ENCODE peak calls at places on chromosomes 5 and 9, in eight cellular contexts. One of them, this sample, is unnamed.

GRCh38 chr9:1298027-1298426 is 247.9 kb downstream of the DMRT2 start:
- DNase-seq in EL: no peak
- DNase-seq in stimulated activated CD4-positive, alpha-beta T cell treated with anti-CD3 and anti-CD28 coated beads, TNF-alpha, amount 100 ng/mL, for 24 hours: no peak
- DNase-seq in choroid plexus epithelial cell: no peak
- DNase-seq in GM12892: no peak
- DNase-seq in pons: no peak
- DNase-seq in nucleus accumbens: no peak
- DNase-seq in GM23248: no peak
- DNase-seq in this sample: no peak

GRCh38 chr5:109853362-109853761 is 163.6 kb downstream of the MAN2A1 start:
- DNase-seq in EL: no peak
- DNase-seq in stimulated activated CD4-positive, alpha-beta T cell treated with anti-CD3 and anti-CD28 coated beads, TNF-alpha, amount 100 ng/mL, for 24 hours: no peak
- DNase-seq in choroid plexus epithelial cell: peak
- DNase-seq in GM12892: no peak
- DNase-seq in pons: no peak
- DNase-seq in nucleus accumbens: no peak
- DNase-seq in GM23248: peak
- DNase-seq in this sample: no peak

GRCh38 chr9:109289931-109290330 is 30.9 kb downstream of the EPB41L4B start:
- DNase-seq in EL: no peak
- DNase-seq in stimulated activated CD4-positive, alpha-beta T cell treated with anti-CD3 and anti-CD28 coated beads, TNF-alpha, amount 100 ng/mL, for 24 hours: no peak
- DNase-seq in choroid plexus epithelial cell: no peak
- DNase-seq in GM12892: no peak
- DNase-seq in pons: no peak
- DNase-seq in nucleus accumbens: no peak
- DNase-seq in GM23248: no peak
- DNase-seq in this sample: no peak

GRCh38 chr5:43497311-43498104 is 13.8 kb upstream of the TMEM267 start:
- DNase-seq in EL: no peak
- DNase-seq in stimulated activated CD4-positive, alpha-beta T cell treated with anti-CD3 and anti-CD28 coated beads, TNF-alpha, amount 100 ng/mL, for 24 hours: no peak
- DNase-seq in choroid plexus epithelial cell: no peak
- DNase-seq in GM12892: no peak
- DNase-seq in pons: no peak
- DNase-seq in nucleus accumbens: no peak
- DNase-seq in GM23248: no peak
- DNase-seq in this sample: no peak

GRCh38 chr5:174311531-174312269 is 266.2 kb downstream of the NSG2 start:
- DNase-seq in EL: peak
- DNase-seq in stimulated activated CD4-positive, alpha-beta T cell treated with anti-CD3 and anti-CD28 coated beads, TNF-alpha, amount 100 ng/mL, for 24 hours: peak
- DNase-seq in choroid plexus epithelial cell: peak
- DNase-seq in GM12892: peak
- DNase-seq in pons: peak
- DNase-seq in nucleus accumbens: peak
- DNase-seq in GM23248: peak
- DNase-seq in this sample: peak

GRCh38 chr5:69042915-69043795 is 50.7 kb upstream of the SLC30A5 start:
- DNase-seq in EL: peak
- DNase-seq in stimulated activated CD4-positive, alpha-beta T cell treated with anti-CD3 and anti-CD28 coated beads, TNF-alpha, amount 100 ng/mL, for 24 hours: peak
- DNase-seq in choroid plexus epithelial cell: peak
- DNase-seq in GM12892: peak
- DNase-seq in pons: peak
- DNase-seq in nucleus accumbens: peak
- DNase-seq in GM23248: peak
- DNase-seq in this sample: no peak

GRCh38 chr9:105694848-105695581 is 674 bp downstream of the TMEM38B start:
- DNase-seq in EL: peak
- DNase-seq in stimulated activated CD4-positive, alpha-beta T cell treated with anti-CD3 and anti-CD28 coated beads, TNF-alpha, amount 100 ng/mL, for 24 hours: peak
- DNase-seq in choroid plexus epithelial cell: peak
- DNase-seq in GM12892: peak
- DNase-seq in pons: peak
- DNase-seq in nucleus accumbens: peak
- DNase-seq in GM23248: peak
- DNase-seq in this sample: peak

GRCh38 chr9:82531795-82532194 is 531.1 kb downstream of the RASEF start:
- DNase-seq in EL: no peak
- DNase-seq in stimulated activated CD4-positive, alpha-beta T cell treated with anti-CD3 and anti-CD28 coated beads, TNF-alpha, amount 100 ng/mL, for 24 hours: no peak
- DNase-seq in choroid plexus epithelial cell: peak
- DNase-seq in GM12892: no peak
- DNase-seq in pons: no peak
- DNase-seq in nucleus accumbens: no peak
- DNase-seq in GM23248: no peak
- DNase-seq in this sample: no peak

GRCh38 chr5:94749048-94749447 is 130.6 kb downstream of the SLF1 start:
- DNase-seq in EL: no peak
- DNase-seq in stimulated activated CD4-positive, alpha-beta T cell treated with anti-CD3 and anti-CD28 coated beads, TNF-alpha, amount 100 ng/mL, for 24 hours: no peak
- DNase-seq in choroid plexus epithelial cell: no peak
- DNase-seq in GM12892: no peak
- DNase-seq in pons: no peak
- DNase-seq in nucleus accumbens: no peak
- DNase-seq in GM23248: no peak
- DNase-seq in this sample: no peak

GRCh38 chr9:21656776-21657637 is 145.4 kb upstream of the MTAP start:
- DNase-seq in EL: peak
- DNase-seq in stimulated activated CD4-positive, alpha-beta T cell treated with anti-CD3 and anti-CD28 coated beads, TNF-alpha, amount 100 ng/mL, for 24 hours: no peak
- DNase-seq in choroid plexus epithelial cell: peak
- DNase-seq in GM12892: no peak
- DNase-seq in pons: no peak
- DNase-seq in nucleus accumbens: no peak
- DNase-seq in GM23248: peak
- DNase-seq in this sample: no peak

GRCh38 chr5:27266184-27266583 is 227.8 kb upstream of the CDH9 start:
- DNase-seq in EL: no peak
- DNase-seq in stimulated activated CD4-positive, alpha-beta T cell treated with anti-CD3 and anti-CD28 coated beads, TNF-alpha, amount 100 ng/mL, for 24 hours: no peak
- DNase-seq in choroid plexus epithelial cell: peak
- DNase-seq in GM12892: no peak
- DNase-seq in pons: no peak
- DNase-seq in nucleus accumbens: no peak
- DNase-seq in GM23248: no peak
- DNase-seq in this sample: no peak

GRCh38 chr5:5229405-5229804 is 89.3 kb downstream of the ADAMTS16 start:
- DNase-seq in EL: peak
- DNase-seq in stimulated activated CD4-positive, alpha-beta T cell treated with anti-CD3 and anti-CD28 coated beads, TNF-alpha, amount 100 ng/mL, for 24 hours: no peak
- DNase-seq in choroid plexus epithelial cell: peak
- DNase-seq in GM12892: no peak
- DNase-seq in pons: no peak
- DNase-seq in nucleus accumbens: no peak
- DNase-seq in GM23248: no peak
- DNase-seq in this sample: no peak

GRCh38 chr5:58294598-58295298 is 165.1 kb downstream of the PLK2 start:
- DNase-seq in EL: peak
- DNase-seq in stimulated activated CD4-positive, alpha-beta T cell treated with anti-CD3 and anti-CD28 coated beads, TNF-alpha, amount 100 ng/mL, for 24 hours: no peak
- DNase-seq in choroid plexus epithelial cell: no peak
- DNase-seq in GM12892: no peak
- DNase-seq in pons: no peak
- DNase-seq in nucleus accumbens: no peak
- DNase-seq in GM23248: peak
- DNase-seq in this sample: no peak

GRCh38 chr5:57117601-57118000 is 56.3 kb upstream of the GPBP1 start:
- DNase-seq in EL: peak
- DNase-seq in stimulated activated CD4-positive, alpha-beta T cell treated with anti-CD3 and anti-CD28 coated beads, TNF-alpha, amount 100 ng/mL, for 24 hours: peak
- DNase-seq in choroid plexus epithelial cell: no peak
- DNase-seq in GM12892: no peak
- DNase-seq in pons: no peak
- DNase-seq in nucleus accumbens: no peak
- DNase-seq in GM23248: no peak
- DNase-seq in this sample: no peak

GRCh38 chr9:97176206-97176605 is 131.3 kb upstream of the CCDC180 start:
- DNase-seq in EL: no peak
- DNase-seq in stimulated activated CD4-positive, alpha-beta T cell treated with anti-CD3 and anti-CD28 coated beads, TNF-alpha, amount 100 ng/mL, for 24 hours: no peak
- DNase-seq in choroid plexus epithelial cell: peak
- DNase-seq in GM12892: no peak
- DNase-seq in pons: peak
- DNase-seq in nucleus accumbens: no peak
- DNase-seq in GM23248: no peak
- DNase-seq in this sample: no peak

GRCh38 chr9:104993291-104993963 is 65.5 kb upstream of the ABCA1 start:
- DNase-seq in EL: peak
- DNase-seq in stimulated activated CD4-positive, alpha-beta T cell treated with anti-CD3 and anti-CD28 coated beads, TNF-alpha, amount 100 ng/mL, for 24 hours: no peak
- DNase-seq in choroid plexus epithelial cell: peak
- DNase-seq in GM12892: no peak
- DNase-seq in pons: peak
- DNase-seq in nucleus accumbens: peak
- DNase-seq in GM23248: peak
- DNase-seq in this sample: no peak

GRCh38 chr9:37381094-37381741 is 41.3 kb upstream of the GRHPR start:
- DNase-seq in EL: no peak
- DNase-seq in stimulated activated CD4-positive, alpha-beta T cell treated with anti-CD3 and anti-CD28 coated beads, TNF-alpha, amount 100 ng/mL, for 24 hours: no peak
- DNase-seq in choroid plexus epithelial cell: no peak
- DNase-seq in GM12892: no peak
- DNase-seq in pons: no peak
- DNase-seq in nucleus accumbens: no peak
- DNase-seq in GM23248: no peak
- DNase-seq in this sample: no peak

GRCh38 chr5:32297181-32298055 is 15.3 kb downstream of the MTMR12 start:
- DNase-seq in EL: peak
- DNase-seq in stimulated activated CD4-positive, alpha-beta T cell treated with anti-CD3 and anti-CD28 coated beads, TNF-alpha, amount 100 ng/mL, for 24 hours: no peak
- DNase-seq in choroid plexus epithelial cell: peak
- DNase-seq in GM12892: no peak
- DNase-seq in pons: no peak
- DNase-seq in nucleus accumbens: no peak
- DNase-seq in GM23248: no peak
- DNase-seq in this sample: no peak

GRCh38 chr9:112037281-112038016 is 137.6 kb downstream of the SUSD1 start:
- DNase-seq in EL: peak
- DNase-seq in stimulated activated CD4-positive, alpha-beta T cell treated with anti-CD3 and anti-CD28 coated beads, TNF-alpha, amount 100 ng/mL, for 24 hours: peak
- DNase-seq in choroid plexus epithelial cell: peak
- DNase-seq in GM12892: no peak
- DNase-seq in pons: peak
- DNase-seq in nucleus accumbens: no peak
- DNase-seq in GM23248: peak
- DNase-seq in this sample: no peak

GRCh38 chr5:6712136-6712581 is 1.1 kb upstream of the TENT4A start:
- DNase-seq in EL: peak
- DNase-seq in stimulated activated CD4-positive, alpha-beta T cell treated with anti-CD3 and anti-CD28 coated beads, TNF-alpha, amount 100 ng/mL, for 24 hours: no peak
- DNase-seq in choroid plexus epithelial cell: peak
- DNase-seq in GM12892: no peak
- DNase-seq in pons: peak
- DNase-seq in nucleus accumbens: peak
- DNase-seq in GM23248: peak
- DNase-seq in this sample: peak

GRCh38 chr5:157020508-157021213 is 38.3 kb downstream of the HAVCR1 start:
- DNase-seq in EL: no peak
- DNase-seq in stimulated activated CD4-positive, alpha-beta T cell treated with anti-CD3 and anti-CD28 coated beads, TNF-alpha, amount 100 ng/mL, for 24 hours: no peak
- DNase-seq in choroid plexus epithelial cell: no peak
- DNase-seq in GM12892: no peak
- DNase-seq in pons: no peak
- DNase-seq in nucleus accumbens: no peak
- DNase-seq in GM23248: no peak
- DNase-seq in this sample: no peak

GRCh38 chr5:130874861-130875419 is 290.1 kb downstream of the HINT1 start:
- DNase-seq in EL: no peak
- DNase-seq in stimulated activated CD4-positive, alpha-beta T cell treated with anti-CD3 and anti-CD28 coated beads, TNF-alpha, amount 100 ng/mL, for 24 hours: no peak
- DNase-seq in choroid plexus epithelial cell: no peak
- DNase-seq in GM12892: no peak
- DNase-seq in pons: peak
- DNase-seq in nucleus accumbens: no peak
- DNase-seq in GM23248: peak
- DNase-seq in this sample: no peak

GRCh38 chr5:86862093-86862492 is 244.4 kb downstream of the COX7C start:
- DNase-seq in EL: no peak
- DNase-seq in stimulated activated CD4-positive, alpha-beta T cell treated with anti-CD3 and anti-CD28 coated beads, TNF-alpha, amount 100 ng/mL, for 24 hours: no peak
- DNase-seq in choroid plexus epithelial cell: no peak
- DNase-seq in GM12892: no peak
- DNase-seq in pons: no peak
- DNase-seq in nucleus accumbens: no peak
- DNase-seq in GM23248: no peak
- DNase-seq in this sample: no peak

GRCh38 chr5:174736351-174736721 is 12.0 kb downstream of the MSX2 start:
- DNase-seq in EL: peak
- DNase-seq in stimulated activated CD4-positive, alpha-beta T cell treated with anti-CD3 and anti-CD28 coated beads, TNF-alpha, amount 100 ng/mL, for 24 hours: no peak
- DNase-seq in choroid plexus epithelial cell: peak
- DNase-seq in GM12892: no peak
- DNase-seq in pons: no peak
- DNase-seq in nucleus accumbens: no peak
- DNase-seq in GM23248: peak
- DNase-seq in this sample: no peak

GRCh38 chr5:36908544-36909260 is 32.1 kb downstream of the NIPBL start:
- DNase-seq in EL: no peak
- DNase-seq in stimulated activated CD4-positive, alpha-beta T cell treated with anti-CD3 and anti-CD28 coated beads, TNF-alpha, amount 100 ng/mL, for 24 hours: no peak
- DNase-seq in choroid plexus epithelial cell: no peak
- DNase-seq in GM12892: no peak
- DNase-seq in pons: no peak
- DNase-seq in nucleus accumbens: no peak
- DNase-seq in GM23248: no peak
- DNase-seq in this sample: no peak

GRCh38 chr9:14865206-14865605 is 45.0 kb downstream of the FREM1 start:
- DNase-seq in EL: no peak
- DNase-seq in stimulated activated CD4-positive, alpha-beta T cell treated with anti-CD3 and anti-CD28 coated beads, TNF-alpha, amount 100 ng/mL, for 24 hours: no peak
- DNase-seq in choroid plexus epithelial cell: no peak
- DNase-seq in GM12892: no peak
- DNase-seq in pons: no peak
- DNase-seq in nucleus accumbens: no peak
- DNase-seq in GM23248: no peak
- DNase-seq in this sample: no peak

GRCh38 chr9:131678499-131679111 is 61.3 kb downstream of the RAPGEF1 start:
- DNase-seq in EL: peak
- DNase-seq in stimulated activated CD4-positive, alpha-beta T cell treated with anti-CD3 and anti-CD28 coated beads, TNF-alpha, amount 100 ng/mL, for 24 hours: peak
- DNase-seq in choroid plexus epithelial cell: peak
- DNase-seq in GM12892: peak
- DNase-seq in pons: no peak
- DNase-seq in nucleus accumbens: no peak
- DNase-seq in GM23248: peak
- DNase-seq in this sample: no peak

GRCh38 chr5:156647034-156647451 is 203.1 kb upstream of the PPP1R2B start:
- DNase-seq in EL: no peak
- DNase-seq in stimulated activated CD4-positive, alpha-beta T cell treated with anti-CD3 and anti-CD28 coated beads, TNF-alpha, amount 100 ng/mL, for 24 hours: no peak
- DNase-seq in choroid plexus epithelial cell: no peak
- DNase-seq in GM12892: no peak
- DNase-seq in pons: no peak
- DNase-seq in nucleus accumbens: no peak
- DNase-seq in GM23248: no peak
- DNase-seq in this sample: no peak

GRCh38 chr9:93708289-93708986 is 132.1 kb downstream of the PHF2 start:
- DNase-seq in EL: no peak
- DNase-seq in stimulated activated CD4-positive, alpha-beta T cell treated with anti-CD3 and anti-CD28 coated beads, TNF-alpha, amount 100 ng/mL, for 24 hours: no peak
- DNase-seq in choroid plexus epithelial cell: no peak
- DNase-seq in GM12892: no peak
- DNase-seq in pons: no peak
- DNase-seq in nucleus accumbens: no peak
- DNase-seq in GM23248: no peak
- DNase-seq in this sample: no peak

GRCh38 chr9:93197670-93198069 is 13.7 kb downstream of the WNK2 start:
- DNase-seq in EL: no peak
- DNase-seq in stimulated activated CD4-positive, alpha-beta T cell treated with anti-CD3 and anti-CD28 coated beads, TNF-alpha, amount 100 ng/mL, for 24 hours: no peak
- DNase-seq in choroid plexus epithelial cell: no peak
- DNase-seq in GM12892: no peak
- DNase-seq in pons: no peak
- DNase-seq in nucleus accumbens: no peak
- DNase-seq in GM23248: no peak
- DNase-seq in this sample: peak

GRCh38 chr5:139708877-139709586 is 60.9 kb downstream of the CXXC5 start:
- DNase-seq in EL: peak
- DNase-seq in stimulated activated CD4-positive, alpha-beta T cell treated with anti-CD3 and anti-CD28 coated beads, TNF-alpha, amount 100 ng/mL, for 24 hours: no peak
- DNase-seq in choroid plexus epithelial cell: peak
- DNase-seq in GM12892: no peak
- DNase-seq in pons: peak
- DNase-seq in nucleus accumbens: no peak
- DNase-seq in GM23248: peak
- DNase-seq in this sample: peak

GRCh38 chr9:5714501-5715401 is 85.8 kb downstream of the RIC1 start:
- DNase-seq in EL: peak
- DNase-seq in stimulated activated CD4-positive, alpha-beta T cell treated with anti-CD3 and anti-CD28 coated beads, TNF-alpha, amount 100 ng/mL, for 24 hours: no peak
- DNase-seq in choroid plexus epithelial cell: peak
- DNase-seq in GM12892: no peak
- DNase-seq in pons: no peak
- DNase-seq in nucleus accumbens: no peak
- DNase-seq in GM23248: peak
- DNase-seq in this sample: no peak

GRCh38 chr9:124733964-124734740 is 37.0 kb downstream of the NR6A1 start:
- DNase-seq in EL: no peak
- DNase-seq in stimulated activated CD4-positive, alpha-beta T cell treated with anti-CD3 and anti-CD28 coated beads, TNF-alpha, amount 100 ng/mL, for 24 hours: no peak
- DNase-seq in choroid plexus epithelial cell: no peak
- DNase-seq in GM12892: no peak
- DNase-seq in pons: no peak
- DNase-seq in nucleus accumbens: no peak
- DNase-seq in GM23248: no peak
- DNase-seq in this sample: no peak

GRCh38 chr5:113693621-113694130 is 180.2 kb downstream of the YTHDC2 start:
- DNase-seq in EL: no peak
- DNase-seq in stimulated activated CD4-positive, alpha-beta T cell treated with anti-CD3 and anti-CD28 coated beads, TNF-alpha, amount 100 ng/mL, for 24 hours: no peak
- DNase-seq in choroid plexus epithelial cell: no peak
- DNase-seq in GM12892: no peak
- DNase-seq in pons: no peak
- DNase-seq in nucleus accumbens: no peak
- DNase-seq in GM23248: no peak
- DNase-seq in this sample: no peak